ENCODE peak calls at places on chromosomes 16 and 17, in seven cellular contexts. N, A, J, X, M, D and V are unnamed samples. For H3K36me3 and H3K4me1, the result is how much of the 10 kb centered on the place peaks cover.

GRCh38 chr17:27807567-27808470 is 7.5 kb upstream of the NOS2 start:
- DNase-seq in N (no peak), A (no peak), J (no peak), X (no peak), M (peak), D (no peak), V (no peak)

GRCh38 chr17:45338023-45338781 is 21.4 kb upstream of the MAP3K14 start:
- DNase-seq in N (peak), A (no peak), J (peak), X (peak), M (no peak), D (no peak), V (no peak)

GRCh38 chr16:6946106-6946505 is 386.5 kb upstream of the RBFOX1 start:
- DNase-seq in N (no peak), A (no peak), J (no peak), X (no peak), M (no peak), D (no peak), V (no peak)

GRCh38 chr17:18182978-18183333 is 672 bp upstream of the ALKBH5 start:
- DNase-seq in N (peak), A (peak), J (peak), X (peak), M (peak), D (no peak), V (peak)

GRCh38 chr17:10556301-10557005 is 7.0 kb upstream of the MYH2 start:
- DNase-seq in N (no peak), A (peak), J (no peak), X (no peak), M (no peak), D (no peak), V (no peak)

GRCh38 chr16:56364865-56365264 is 60.5 kb downstream of the AMFR start:
- DNase-seq in N (no peak), A (no peak), J (no peak), X (no peak), M (no peak), D (no peak), V (no peak)

GRCh38 chr16:75617121-75617520 is 6.0 kb downstream of the ADAT1 start:
- DNase-seq in N (no peak), A (no peak), J (no peak), X (no peak), M (no peak), D (no peak), V (no peak)

GRCh38 chr16:10240854-10241613 is 58.8 kb upstream of the GRIN2A start:
- DNase-seq in N (no peak), A (no peak), J (no peak), X (no peak), M (no peak), D (no peak), V (no peak)

GRCh38 chr17:49890077-49890821 is 42.4 kb upstream of the TAC4 start:
- DNase-seq in N (no peak), A (no peak), J (no peak), X (no peak), M (no peak), D (no peak), V (no peak)

GRCh38 chr17:78412403-78412802 is 34.0 kb downstream of the PGS1 start:
- DNase-seq in N (no peak), A (peak), J (peak), X (no peak), M (no peak), D (no peak), V (no peak)
- H3K36me3 ChIP-seq in N (under half), A (half or more), J (under half), X (under half), M (under half), D (under half), V (under half)

DNA sequence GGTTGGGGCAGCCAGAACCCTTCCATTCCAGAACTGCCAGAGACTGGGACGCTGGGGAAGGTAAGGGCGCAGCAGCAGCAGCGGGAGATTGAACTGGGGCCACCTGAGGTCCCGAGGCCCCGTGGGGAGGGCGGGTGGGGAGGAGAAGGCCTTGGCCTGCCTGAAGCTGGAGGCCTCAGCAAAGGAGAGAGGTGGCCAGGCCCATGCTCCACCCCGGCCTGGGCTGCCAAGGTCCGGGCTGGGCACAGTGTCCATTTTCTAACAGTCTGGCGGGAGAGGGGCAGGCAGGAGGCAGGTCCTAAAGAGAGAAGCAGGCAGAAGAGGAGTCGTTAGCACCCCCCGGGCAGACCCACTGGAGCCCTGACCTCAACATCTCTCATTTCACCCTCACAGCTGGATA is 1.1 kb upstream of the GDPD3 start:
- DNase-seq in N (no peak), A (no peak), J (no peak), X (no peak), M (no peak), D (no peak), V (no peak)
- H3K4me1 ChIP-seq in N (under half), A (under half), J (under half), X (under half), M (under half), D (under half), V (under half)

GRCh38 chr16:30186782-30187555 is 3.6 kb downstream of the CORO1A start:
- DNase-seq in N (peak), A (peak), J (peak), X (peak), M (peak), D (peak), V (peak)

GRCh38 chr16:30186444-30186781 is 3.0 kb downstream of the CORO1A start:
- DNase-seq in N (no peak), A (no peak), J (no peak), X (no peak), M (no peak), D (no peak), V (no peak)

GRCh38 chr16:30184430-30185140 is 1.2 kb downstream of the CORO1A start:
- DNase-seq in N (peak), A (no peak), J (peak), X (peak), M (no peak), D (no peak), V (no peak)

GRCh38 chr16:30185141-30185682 is 1.8 kb downstream of the CORO1A start:
- DNase-seq in N (no peak), A (no peak), J (peak), X (no peak), M (peak), D (no peak), V (no peak)

GRCh38 chr16:30185683-30186421 is 2.5 kb downstream of the CORO1A start:
- DNase-seq in N (no peak), A (no peak), J (peak), X (peak), M (peak), D (no peak), V (no peak)
- H3K4me3 ChIP-seq in N (no peak), A (no peak), J (no peak), X (no peak), M (peak), D (no peak), V (no peak)

GRCh38 chr16:46918905-46919792 is 35.0 kb downstream of the GPT2 start:
- DNase-seq in N (no peak), A (peak), J (no peak), X (no peak), M (no peak), D (no peak), V (no peak)

GRCh38 chr16:46918400-46918799 is 34.2 kb downstream of the GPT2 start:
- DNase-seq in N (no peak), A (no peak), J (no peak), X (no peak), M (no peak), D (no peak), V (no peak)

GRCh38 chr16:46922239-46922638 is 38.1 kb downstream of the GPT2 start:
- DNase-seq in N (no peak), A (no peak), J (no peak), X (no peak), M (no peak), D (no peak), V (no peak)

GRCh38 chr16:46923513-46924295 is 39.5 kb downstream of the GPT2 start:
- DNase-seq in N (no peak), A (no peak), J (no peak), X (no peak), M (no peak), D (no peak), V (no peak)

GRCh38 chr16:46920402-46921068 is 36.4 kb downstream of the GPT2 start:
- DNase-seq in N (no peak), A (no peak), J (no peak), X (no peak), M (no peak), D (no peak), V (no peak)
- H3K36me3 ChIP-seq in N (under half), A (half or more), J (under half), X (under half), M (under half), D (under half), V (half or more)

GRCh38 chr17:57888311-57889216 is 38.7 kb upstream of the MRPS23 start:
- DNase-seq in N (no peak), A (no peak), J (no peak), X (no peak), M (no peak), D (no peak), V (no peak)
- H3K4me1 ChIP-seq in N (under half), A (under half), J (under half), X (under half), M (under half), D (under half), V (under half)